ENCODE peak calls at places on chromosomes 5 and 9, in five cellular contexts. R, U, P, V and D are unnamed samples.

GRCh38 chr5:92998456-92998855 is 582.6 kb downstream of the NR2F1-AS1 start:
- DNase-seq in P (no peak), V (no peak), U (no peak), R (no peak), D (no peak)

GRCh38 chr5:28488752-28489151 is 1450.4 kb upstream of the CDH9 start:
- DNase-seq in V (no peak), U (no peak), P (no peak), R (no peak), D (no peak)

GRCh38 chr5:68070641-68071191 is 144.8 kb upstream of the PIK3R1 start:
- DNase-seq in P (no peak), V (peak; percentile 25), R (no peak), U (no peak), D (no peak)

GRCh38 chr5:80195837-80196400 is 59.9 kb downstream of the SERINC5 start:
- DNase-seq in U (no peak), V (peak; percentile 83), R (no peak), P (no peak), D (no peak)

GRCh38 chr5:148912714-148913398 is 86.4 kb downstream of the ADRB2 start:
- DNase-seq in P (no peak), V (peak; percentile 99), U (no peak), R (no peak), D (no peak)

GRCh38 chr9:95131023-95131943 is 186.2 kb downstream of the FANCC start:
- DNase-seq in U (peak; percentile 44), V (peak; percentile 73), P (peak; percentile 79), R (peak; percentile 74), D (peak; percentile 27)

GRCh38 chr9:86349271-86349670 is 4.9 kb downstream of the TUT7 start:
- DNase-seq in U (no peak), R (no peak), V (peak; percentile 66), P (no peak), D (no peak)

GRCh38 chr9:75054373-75055001 is 26.4 kb upstream of the CARNMT1 start:
- DNase-seq in R (no peak), U (no peak), V (peak; percentile 53), P (no peak), D (no peak)

GRCh38 chr9:31146485-31147166 is 1237.8 kb upstream of the ACO1 start:
- DNase-seq in V (no peak), P (no peak), U (no peak), R (no peak), D (no peak)

GRCh38 chr9:93020785-93021670 is 37.5 kb upstream of the SUSD3 start:
- DNase-seq in P (no peak), V (no peak), R (peak; percentile 14), U (no peak), D (no peak)